ENCODE peak calls at places on chromosomes 11 and 22, in ten cellular contexts. Y is GM20000; F is stimulated activated effector memory CD8-positive, alpha-beta T cell treated with anti-CD3 and anti-CD28 coated beads, Interleukin-12 subunit alpha, Interleukin-12 subunit beta, amount 100 ng/mL, for 72 hours; B is A549; J is SK-N-SH; I is AG04450; G is AG09309; A is naive B cell; E is stimulated activated CD4-positive, alpha-beta T cell treated with anti-CD3 and anti-CD28 coated beads, Interleukin-1b, Interleukin-23, amount 100 ng/mL, for 24 hours; Q is cardiac muscle cell. U is an unnamed sample.

GRCh38 chr11:111459506-111460270 is 52.5 kb downstream of the BTG4 start:
- DNase-seq in E (no peak), B (no peak), A (no peak), F (peak), G (no peak), Q (no peak), J (peak), Y (no peak), I (no peak), U (no peak)

GRCh38 chr11:72146625-72147024 is 11.1 kb downstream of the FOLR3 start:
- DNase-seq in E (no peak), G (no peak), I (no peak), A (no peak), B (no peak), F (no peak), Y (no peak), J (no peak), Q (no peak), U (no peak)

GRCh38 chr11:93662177-93662575 is 694 bp downstream of the CEP295 start:
- DNase-seq in G (no peak), F (no peak), J (no peak), E (no peak), A (no peak), I (no peak), B (no peak), Y (no peak), Q (no peak), U (no peak)

GRCh38 chr11:123129920-123130319 is 65.1 kb downstream of the CLMP start:
- DNase-seq in J (no peak), E (no peak), F (no peak), B (no peak), A (no peak), Y (no peak), G (no peak), Q (no peak), I (peak), U (peak)

GRCh38 chr22:32339190-32340012 is 18.3 kb upstream of the RFPL3 start:
- DNase-seq in A (no peak), E (no peak), G (no peak), B (no peak), I (no peak), Y (no peak), Q (no peak), J (no peak), F (peak), U (no peak)

GRCh38 chr11:86152006-86152862 is 83.3 kb upstream of the PICALM start:
- DNase-seq in E (no peak), Q (no peak), G (no peak), I (no peak), B (no peak), A (no peak), J (no peak), F (no peak), Y (no peak), U (peak)

GRCh38 chr11:63567044-63567840 is 4.1 kb upstream of the PLAAT2 start:
- DNase-seq in Q (peak), Y (peak), E (peak), G (peak), B (peak), I (peak), J (no peak), F (peak), A (peak), U (peak)

GRCh38 chr11:68214173-68215086 is 1.3 kb upstream of the KMT5B start:
- DNase-seq in Y (no peak), E (no peak), Q (peak), I (no peak), B (no peak), A (no peak), F (no peak), G (no peak), J (peak), U (no peak)

GRCh38 chr22:43449205-43449830 is 37.5 kb downstream of the MPPED1 start:
- DNase-seq in Y (no peak), A (no peak), E (no peak), F (no peak), G (no peak), B (no peak), Q (peak), J (no peak), I (no peak), U (no peak)

GRCh38 chr22:29266564-29267461 is 968 bp downstream of the RHBDD3 start:
- DNase-seq in E (no peak), A (no peak), F (peak), Q (peak), Y (no peak), J (peak), I (no peak), B (no peak), G (no peak), U (peak)

GRCh38 chr11:71096751-71097388 is 155.5 kb downstream of the SHANK2 start:
- DNase-seq in Q (no peak), A (no peak), E (no peak), Y (no peak), J (no peak), I (no peak), F (no peak), B (no peak), G (no peak), U (peak)

GRCh38 chr22:19809741-19810140 is 44.9 kb downstream of the GNB1L start:
- DNase-seq in F (no peak), J (no peak), E (no peak), A (no peak), Q (no peak), I (no peak), G (no peak), B (no peak), Y (no peak), U (no peak)

GRCh38 chr22:18032455-18033101 is 8.2 kb upstream of the MICAL3 start:
- DNase-seq in I (no peak), E (no peak), G (no peak), F (no peak), J (no peak), B (peak), Y (no peak), A (no peak), Q (no peak), U (peak)

GRCh38 chr11:82732734-82733443 is 775 bp downstream of the FAM181B start:
- DNase-seq in E (no peak), G (no peak), F (no peak), Q (peak), Y (peak), I (no peak), B (no peak), A (peak), J (peak), U (no peak)

GRCh38 chr11:119724956-119725355 is 4.0 kb downstream of the NECTIN1 start:
- DNase-seq in Y (no peak), E (no peak), Q (no peak), I (no peak), J (no peak), B (no peak), A (no peak), G (no peak), F (no peak), U (no peak)

GRCh38 chr11:60785806-60786361 is 751 bp downstream of the MS4A10 start:
- DNase-seq in B (no peak), G (no peak), I (no peak), Q (no peak), A (no peak), Y (no peak), E (no peak), F (no peak), J (no peak), U (peak)

GRCh38 chr22:24707477-24707816 is 67.1 kb downstream of the PIWIL3 start:
- DNase-seq in F (no peak), E (no peak), G (no peak), I (no peak), A (no peak), Y (no peak), B (peak), Q (no peak), J (no peak), U (no peak)

GRCh38 chr22:39216143-39216490 is 28.7 kb downstream of the PDGFB start:
- DNase-seq in I (no peak), Y (no peak), G (no peak), A (no peak), B (no peak), E (no peak), F (no peak), J (no peak), Q (no peak), U (no peak)

GRCh38 chr11:57530215-57530595 is 349 bp downstream of the TIMM10 start:
- DNase-seq in Q (no peak), E (no peak), I (no peak), B (no peak), G (no peak), A (no peak), J (no peak), Y (no peak), F (peak), U (no peak)

GRCh38 chr11:130423541-130424155 is 4.8 kb downstream of the ADAMTS8 start:
- DNase-seq in E (no peak), J (no peak), B (no peak), F (no peak), Q (peak), G (no peak), A (no peak), Y (no peak), I (no peak), U (no peak)

GRCh38 chr11:10725114-10725906 is 25.7 kb upstream of the CTR9 start:
- DNase-seq in I (peak), Q (no peak), F (no peak), E (no peak), A (no peak), Y (no peak), B (no peak), J (no peak), G (no peak), U (peak)

GRCh38 chr11:120215634-120216033 is 4.8 kb downstream of the OAF start:
- DNase-seq in B (no peak), I (no peak), E (no peak), Q (no peak), G (no peak), F (no peak), Y (no peak), A (no peak), J (no peak), U (peak)

GRCh38 chr11:12675951-12676711 is 1.9 kb downstream of the TEAD1 start:
- DNase-seq in B (no peak), E (no peak), F (no peak), Y (peak), Q (peak), I (no peak), A (no peak), J (peak), G (no peak), U (peak)

GRCh38 chr22:48546653-48547424 is 1280.8 kb downstream of the BRD1 start:
- DNase-seq in F (no peak), Y (no peak), J (no peak), Q (no peak), I (no peak), A (no peak), B (no peak), E (no peak), G (no peak), U (no peak)

GRCh38 chr11:16987205-16987568 is 27.0 kb downstream of the PLEKHA7 start:
- DNase-seq in I (no peak), B (no peak), A (no peak), Y (no peak), E (no peak), J (no peak), F (no peak), Q (peak), G (no peak), U (no peak)

GRCh38 chr22:35684270-35684700 is 33.4 kb upstream of the APOL5 start:
- DNase-seq in Q (peak), B (peak), G (peak), E (no peak), F (peak), J (no peak), A (no peak), Y (no peak), I (no peak), U (peak)

GRCh38 chr22:33325232-33326004 is 267.2 kb upstream of the SYN3 start:
- DNase-seq in I (no peak), Q (peak), A (peak), E (no peak), J (no peak), B (no peak), Y (peak), G (no peak), F (no peak), U (no peak)